ENCODE peak calls at places on chromosomes 16 and 17, in seven cellular contexts. Z is stimulated activated naive B cell treated with anti-CD40 and anti-IgM and Interleukin-4, amounts not matched to agents 10 μg/mL and 1 μg/mL and 100 μg/mL, for 72 hours; P is stimulated activated CD8-positive, alpha-beta memory T cell treated with anti-CD3 and anti-CD28 coated beads, Interleukin-4, amount 100 ng/mL, for 24 hours; I is activated effector memory CD4-positive, alpha-beta T cell treated with Interleukin-2 at 50 U/mL for 16 hours; X is activated CD4-positive, CD25-positive, alpha-beta regulatory T cell; Q is naive thymus-derived CD8-positive, alpha-beta T cell; H is effector memory CD4-positive, alpha-beta T cell. E is an unnamed sample.

GRCh38 chr17:82797061-82797460 is 42.8 kb downstream of the ZNF750 start:
- DNase-seq in Q (no peak), I (no peak), X (no peak), H (no peak), Z (no peak), P (no peak), E (no peak)

GRCh38 chr17:1107777-1108559 is 71.8 kb downstream of the ABR start:
- DNase-seq in X (no peak), P (no peak), Q (no peak), H (no peak), I (no peak), Z (no peak), E (no peak)

GRCh38 chr17:36949461-36949927 is 740 bp downstream of the AATF start:
- DNase-seq in Z (no peak), H (no peak), Q (no peak), X (no peak), P (no peak), I (no peak), E (no peak)

GRCh38 chr17:45311762-45312476 is 4.9 kb downstream of the MAP3K14 start:
- DNase-seq in Q (peak; percentile 39), X (peak; percentile 33), H (peak; percentile 56), Z (peak; percentile 82), I (peak; percentile 65), P (peak; percentile 69), E (no peak)

GRCh38 chr17:73341350-73342056 is 29.7 kb upstream of the CDC42EP4 start:
- DNase-seq in X (no peak), Z (no peak), I (no peak), P (no peak), H (no peak), Q (no peak), E (no peak)

GRCh38 chr17:64134996-64135395 is 5.1 kb upstream of the ERN1 start:
- DNase-seq in I (no peak), P (no peak), H (no peak), Q (no peak), Z (no peak), X (no peak), E (no peak)

GRCh38 chr16:24700549-24701392 is 28.7 kb upstream of the TNRC6A start:
- DNase-seq in X (no peak), I (no peak), H (no peak), Z (no peak), P (no peak), Q (no peak), E (no peak)

GRCh38 chr16:70481929-70482536 is 27.6 kb downstream of the FCSK start:
- DNase-seq in X (no peak), H (no peak), Z (no peak), I (no peak), P (no peak), Q (no peak), E (no peak)

GRCh38 chr17:57534863-57535651 is 210.0 kb downstream of the CCDC182 start:
- DNase-seq in Z (no peak), X (no peak), P (no peak), I (no peak), Q (no peak), H (no peak), E (peak; percentile 67)

GRCh38 chr16:68892214-68892613 is 48.9 kb downstream of the TANGO6 start:
- DNase-seq in P (no peak), Z (no peak), X (no peak), H (no peak), I (no peak), Q (no peak), E (no peak)

GRCh38 chr16:85465328-85466307 is 147.5 kb upstream of the GSE1 start:
- DNase-seq in H (no peak), Z (no peak), Q (no peak), X (no peak), P (no peak), I (no peak), E (no peak)

GRCh38 chr16:303760-304505 is 21.0 kb downstream of the PDIA2 start:
- DNase-seq in Z (no peak), H (no peak), Q (no peak), P (no peak), X (no peak), I (no peak), E (no peak)

GRCh38 chr17:14080847-14081251 is 11.5 kb downstream of the COX10 start:
- DNase-seq in H (no peak), P (no peak), Z (no peak), I (no peak), Q (no peak), X (no peak), E (no peak)

GRCh38 chr16:26667271-26667703 is 399.4 kb upstream of the C16orf82 start:
- DNase-seq in P (no peak), I (no peak), H (no peak), Q (no peak), Z (no peak), X (no peak), E (no peak)

GRCh38 chr17:83193336-83194188 is 114.2 kb downstream of the METRNL start:
- DNase-seq in H (no peak), P (no peak), X (no peak), Z (no peak), I (no peak), Q (no peak), E (no peak)

GRCh38 chr16:30077656-30078055 is 1.9 kb downstream of the PPP4C start:
- DNase-seq in Z (no peak), H (no peak), I (no peak), Q (no peak), X (no peak), P (no peak), E (no peak)

GRCh38 chr17:71180801-71181385 is 939.9 kb upstream of the SOX9 start:
- DNase-seq in I (no peak), H (no peak), Q (no peak), P (no peak), Z (no peak), X (no peak), E (peak; percentile 77)

GRCh38 chr16:46620265-46621005 is 744 bp downstream of the SHCBP1 start:
- DNase-seq in X (no peak), I (no peak), Z (peak; percentile 41), P (no peak), H (no peak), Q (no peak), E (no peak)

GRCh38 chr17:50703162-50703561 is 4.6 kb downstream of the ANKRD40 start:
- DNase-seq in Z (no peak), X (no peak), P (no peak), Q (no peak), I (no peak), H (no peak), E (no peak)

GRCh38 chr17:48757524-48757961 is 29.0 kb upstream of the HOXB13 start:
- DNase-seq in H (no peak), X (no peak), Q (no peak), P (no peak), Z (no peak), I (no peak), E (no peak)

GRCh38 chr17:83149761-83150251 is 70.4 kb downstream of the METRNL start:
- DNase-seq in P (no peak), H (no peak), I (no peak), Q (no peak), Z (no peak), X (no peak), E (no peak)

GRCh38 chr16:11799509-11800384 is 2.7 kb upstream of the ZC3H7A start:
- DNase-seq in I (no peak), Z (no peak), X (no peak), Q (peak; percentile 36), H (peak; percentile 40), P (no peak), E (no peak)

GRCh38 chr16:50093607-50094570 is 28.1 kb downstream of the HEATR3 start:
- DNase-seq in P (no peak), Q (no peak), Z (no peak), X (no peak), H (peak; percentile 2), I (no peak), E (no peak)

GRCh38 chr17:29166507-29166887 is 13.7 kb downstream of the MYO18A start:
- DNase-seq in X (no peak), Q (no peak), I (no peak), Z (no peak), H (no peak), P (no peak), E (no peak)

GRCh38 chr16:70553175-70553574 is 29.6 kb downstream of the SF3B3 start:
- DNase-seq in I (no peak), H (no peak), Z (no peak), X (no peak), P (no peak), Q (no peak), E (no peak)

GRCh38 chr17:41655611-41656111 is 31.3 kb upstream of the KRT17 start:
- DNase-seq in Z (no peak), H (no peak), P (no peak), Q (no peak), I (no peak), X (no peak), E (no peak)

GRCh38 chr17:60652484-60653247 is 25.0 kb upstream of the BCAS3 start:
- DNase-seq in X (no peak), P (no peak), H (no peak), Z (no peak), Q (no peak), I (no peak), E (no peak)

GRCh38 chr17:61619493-61619892 is 28.5 kb upstream of the NACA2 start:
- DNase-seq in I (no peak), Z (no peak), H (no peak), X (no peak), P (no peak), Q (no peak), E (no peak)

GRCh38 chr16:54928421-54929089 is 2.1 kb upstream of the IRX5 start:
- DNase-seq in Z (no peak), P (no peak), Q (no peak), X (no peak), I (no peak), H (no peak), E (peak; percentile 64)

GRCh38 chr17:32588982-32589381 is 102.2 kb downstream of the CDK5R1 start:
- DNase-seq in P (no peak), I (no peak), Z (no peak), X (no peak), Q (no peak), H (no peak), E (no peak)

GRCh38 chr17:78313735-78314648 is 45.9 kb downstream of the SOCS3 start:
- DNase-seq in I (peak; percentile 60), Q (peak; percentile 69), Z (peak; percentile 62), H (peak; percentile 55), X (peak; percentile 62), P (peak; percentile 58), E (no peak)

GRCh38 chr17:45575126-45575885 is 84.8 kb upstream of the PLEKHM1 start:
- DNase-seq in Z (peak; percentile 49), I (no peak), H (no peak), Q (no peak), P (no peak), X (no peak), E (peak; percentile 19)

GRCh38 chr17:63356275-63356905 is 89.7 kb downstream of the CYB561 start:
- DNase-seq in X (no peak), H (no peak), Q (no peak), I (no peak), Z (no peak), P (no peak), E (no peak)

GRCh38 chr16:23039118-23039517 is 110.1 kb downstream of the USP31 start:
- DNase-seq in X (no peak), P (no peak), Q (no peak), I (no peak), H (no peak), Z (no peak), E (no peak)

GRCh38 chr16:22375963-22376640 is 1.7 kb upstream of the CDR2 start:
- DNase-seq in H (no peak), Q (no peak), P (no peak), Z (no peak), I (no peak), X (no peak), E (no peak)

GRCh38 chr17:19378416-19379293 is at the start of gene MAPK7:
- DNase-seq in I (no peak), Z (no peak), X (no peak), P (no peak), H (no peak), Q (peak; percentile 12), E (no peak)

GRCh38 chr17:37506678-37507077 is 17.0 kb downstream of the DUSP14 start:
- DNase-seq in P (no peak), Q (no peak), I (no peak), X (no peak), H (no peak), Z (no peak), E (peak; percentile 58)

GRCh38 chr17:74442670-74443515 is 11.0 kb downstream of the GPRC5C start:
- DNase-seq in X (no peak), H (no peak), Q (peak; percentile 13), P (no peak), Z (peak; percentile 73), I (no peak), E (no peak)

E was measured in SK-N-DZ.